ENCODE peak calls at places on chromosomes 6 and 20, in four cellular contexts. R is astrocyte of the spinal cord, I is psoas muscle, S is HFF-Myc. M is an unnamed sample.

GRCh38 chr6:19502301-19502700 is 334.9 kb upstream of the ID4 start:
- DNase-seq in R (no peak), I (no peak), S (no peak), M (no peak)

GRCh38 chr20:63617092-63617875 is 9.6 kb downstream of the GMEB2 start:
- DNase-seq in I (no peak), S (no peak), R (no peak), M (no peak)

GRCh38 chr6:142378138-142378875 is 76.5 kb downstream of the ADGRG6 start:
- DNase-seq in S (peak; percentile 36), R (peak; percentile 86), I (no peak), M (no peak)

GRCh38 chr6:91669154-91669903 is 1082.5 kb upstream of the MAP3K7 start:
- DNase-seq in R (peak; percentile 22), I (no peak), S (no peak), M (peak; percentile 69)

GRCh38 chr6:87277123-87277522 is 45.3 kb upstream of the SMIM8 start:
- DNase-seq in R (no peak), I (no peak), S (no peak), M (no peak)

GRCh38 chr6:160790028-160790792 is 88.2 kb downstream of the PLG start:
- DNase-seq in I (no peak), R (no peak), S (no peak), M (no peak)

GRCh38 chr6:25296980-25297379 is 17.8 kb downstream of the CARMIL1 start:
- DNase-seq in I (no peak), S (no peak), R (no peak), M (no peak)

GRCh38 chr6:132972971-132973370 is 158.6 kb downstream of the RPS12 start:
- DNase-seq in R (peak; percentile 18), I (no peak), S (no peak), M (no peak)

GRCh38 chr6:148528292-148528691 is 185.7 kb downstream of the SASH1 start:
- DNase-seq in R (no peak), I (no peak), S (no peak), M (no peak)
- TF ChIP-seq CTCF in R (peak; percentile 41), I (no peak), S (peak; percentile 21), M (no peak)

GRCh38 chr6:32148722-32149576 is 2.8 kb downstream of the PRRT1 start:
- DNase-seq in I (peak; percentile 61), S (no peak), R (peak; percentile 60), M (peak; percentile 51)
- TF ChIP-seq CTCF in I (no peak), S (no peak), R (peak; percentile 35), M (no peak)

GRCh38 chr20:25179439-25180089 is 15.9 kb upstream of the ENTPD6 start:
- DNase-seq in R (no peak), S (no peak), I (no peak), M (no peak)
- TF ChIP-seq CTCF in R (no peak), S (no peak), I (no peak), M (peak; percentile 39)

DNA sequence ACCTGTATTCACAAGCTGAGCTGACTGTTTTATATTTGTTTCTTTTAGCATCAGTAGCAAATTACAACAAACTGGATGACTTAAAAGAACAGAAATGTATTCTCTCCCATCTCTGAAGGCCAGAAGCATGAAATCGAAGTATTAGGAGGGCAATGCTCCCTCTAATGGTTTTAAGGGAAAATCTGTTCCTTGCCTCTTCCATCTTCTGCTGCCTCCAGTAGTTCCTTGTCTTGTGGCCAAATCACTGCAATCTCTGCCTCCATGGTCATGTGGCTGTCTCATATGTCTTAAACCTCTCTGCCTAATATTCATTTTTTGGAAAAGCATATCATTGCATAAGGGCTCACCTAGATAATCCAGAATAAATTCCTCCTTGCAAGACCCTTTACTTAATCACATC is 25.2 kb upstream of the ASCC3 start:
- DNase-seq in S (no peak), I (no peak), R (no peak), M (no peak)
- TF ChIP-seq CTCF in S (no peak), I (no peak), R (no peak), M (no peak)

GRCh38 chr6:38937839-38938613 is 110.6 kb upstream of the GLP1R start:
- DNase-seq in S (no peak), I (no peak), R (no peak), M (no peak)

GRCh38 chr6:38938741-38939140 is 109.8 kb upstream of the GLP1R start:
- DNase-seq in R (no peak), S (no peak), I (no peak), M (no peak)

GRCh38 chr6:38929560-38929959 is 119.0 kb upstream of the GLP1R start:
- DNase-seq in R (no peak), S (no peak), I (no peak), M (no peak)

GRCh38 chr6:38935051-38935450 is 113.5 kb upstream of the GLP1R start:
- DNase-seq in I (no peak), R (no peak), S (no peak), M (no peak)

DNA sequence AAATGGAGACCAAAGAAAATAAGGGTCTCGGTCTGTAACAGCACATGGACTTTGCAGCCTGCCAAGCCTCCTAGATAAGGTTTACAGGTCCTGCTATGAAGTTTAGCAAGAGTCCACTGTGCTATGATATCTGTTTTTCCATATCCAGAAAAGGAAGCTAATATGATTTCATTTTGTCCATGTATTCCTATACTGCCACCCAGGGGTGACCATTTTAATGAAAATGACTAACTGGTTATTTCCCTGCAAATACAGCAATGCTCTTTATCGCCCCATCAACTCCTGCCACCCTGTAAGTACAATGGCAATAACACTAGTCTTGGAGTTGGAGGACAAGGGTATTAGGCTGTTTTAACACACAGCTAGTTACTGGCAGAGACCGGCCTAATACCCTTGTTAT is 115.2 kb upstream of the GLP1R start:
- DNase-seq in S (no peak), R (peak; percentile 9), I (no peak), M (no peak)
- TF ChIP-seq CTCF in S (peak; percentile 14), R (peak; percentile 25), I (no peak), M (no peak)

DNA sequence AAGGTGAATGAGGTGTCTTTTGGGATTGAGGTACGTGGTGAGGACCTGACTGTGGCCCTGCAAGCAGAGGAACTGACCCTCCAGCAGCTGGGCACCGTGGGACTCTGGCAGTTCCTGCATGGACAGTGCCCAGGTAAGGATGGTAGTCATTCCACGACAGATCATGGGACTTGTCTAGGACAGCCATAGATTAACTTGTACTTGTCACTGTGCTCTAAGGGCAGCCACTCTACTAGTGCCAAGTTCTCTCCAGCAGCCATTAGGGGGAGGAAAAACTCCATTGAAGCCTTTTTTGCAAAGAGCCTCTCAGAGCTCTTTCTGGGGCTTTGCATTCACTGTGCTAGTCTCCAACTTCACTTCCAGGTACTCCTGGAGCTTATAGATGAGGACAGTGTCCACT is 20.4 kb downstream of the TAF11 start:
- DNase-seq in I (no peak), S (no peak), R (no peak), M (no peak)
- TF ChIP-seq CTCF in I (no peak), S (peak; percentile 15), R (no peak), M (no peak)